ENCODE peak calls at places on chromosomes 7 and 10, in seven cellular contexts. W, V, A, U, H, F and X are unnamed samples.

GRCh38 chr7:132463922-132464321 is 112.3 kb downstream of the PLXNA4 start:
- DNase-seq in W (no peak), V (no peak), A (no peak), U (no peak), H (no peak), F (no peak), X (no peak)

GRCh38 chr10:130902929-130903328 is 408.6 kb downstream of the TCERG1L start:
- DNase-seq in W (no peak), V (no peak), A (no peak), U (no peak), H (no peak), F (no peak), X (no peak)

GRCh38 chr10:47107226-47107625 is 192.8 kb upstream of the GDF10 start:
- DNase-seq in W (no peak), V (no peak), A (no peak), U (no peak), H (no peak), F (no peak), X (no peak)

GRCh38 chr7:41425926-41426325 is 277.0 kb downstream of the INHBA start:
- DNase-seq in W (peak), V (peak), A (no peak), U (no peak), H (peak), F (no peak), X (no peak)

GRCh38 chr7:17532861-17533404 is 234.5 kb downstream of the AHR start:
- DNase-seq in W (peak), V (peak), A (no peak), U (no peak), H (peak), F (no peak), X (no peak)

GRCh38 chr7:27148776-27149641 is 1.4 kb upstream of the HOXA6 start:
- DNase-seq in W (peak), V (no peak), A (peak), U (no peak), H (no peak), F (no peak), X (no peak)

GRCh38 chr10:97367126-97367649 is 32.7 kb upstream of the FRAT2 start:
- DNase-seq in W (no peak), V (no peak), A (no peak), U (no peak), H (no peak), F (no peak), X (no peak)

GRCh38 chr10:132102717-132103110 is 37.0 kb downstream of the JAKMIP3 start:
- DNase-seq in W (no peak), V (no peak), A (no peak), U (no peak), H (no peak), F (no peak), X (no peak)

GRCh38 chr10:102479651-102480050 is 22.9 kb downstream of the ACTR1A start:
- DNase-seq in W (no peak), V (no peak), A (no peak), U (no peak), H (no peak), F (no peak), X (no peak)